ENCODE peak calls at places on chromosome 12, in four cellular contexts. One of them, this sample, is unnamed. For H3K4me1, the result is how much of the 10 kb centered on the place peaks cover.

GRCh38 chr12:114692558-114693531 is 8.9 kb upstream of the TBX3 start:
- DNase-seq in HepG2: no peak
- DNase-seq in K562: no peak
- DNase-seq in GM12878: no peak
- DNase-seq in this sample: peak

GRCh38 chr12:110885152-110885840 is 35.1 kb downstream of the MYL2 start:
- DNase-seq in K562: no peak
- DNase-seq in GM12878: no peak
- DNase-seq in HepG2: no peak
- DNase-seq in this sample: no peak

GRCh38 chr12:84599539-84599938 is 313.1 kb downstream of the SLC6A15 start:
- DNase-seq in K562: no peak
- DNase-seq in HepG2: no peak
- DNase-seq in GM12878: no peak
- DNase-seq in this sample: no peak

GRCh38 chr12:9039397-9039977 is 50.1 kb downstream of the KLRG1 start:
- DNase-seq in HepG2: peak
- DNase-seq in K562: peak
- DNase-seq in GM12878: no peak
- DNase-seq in this sample: no peak

GRCh38 chr12:10016881-10017280 is 6.5 kb downstream of the CLEC12B start:
- DNase-seq in K562: no peak
- DNase-seq in GM12878: no peak
- DNase-seq in HepG2: no peak
- DNase-seq in this sample: no peak

GRCh38 chr12:49507139-49507538 is 31.7 kb upstream of the KCNH3 start:
- DNase-seq in K562: no peak
- DNase-seq in HepG2: no peak
- DNase-seq in GM12878: no peak
- DNase-seq in this sample: no peak

GRCh38 chr12:126910570-126910969 is 1356.4 kb upstream of the TMEM132C start:
- DNase-seq in HepG2: no peak
- DNase-seq in K562: no peak
- DNase-seq in GM12878: no peak
- DNase-seq in this sample: no peak

GRCh38 chr12:104615048-104615561 is 158.4 kb downstream of the CHST11 start:
- DNase-seq in K562: no peak
- DNase-seq in GM12878: no peak
- DNase-seq in HepG2: no peak
- DNase-seq in this sample: no peak

GRCh38 chr12:122865268-122866231 is 30.3 kb downstream of the HIP1R start:
- DNase-seq in K562: peak
- DNase-seq in GM12878: no peak
- DNase-seq in HepG2: peak
- DNase-seq in this sample: no peak

GRCh38 chr12:55931780-55932545 is 1.0 kb downstream of the DGKA start:
- DNase-seq in GM12878: no peak
- DNase-seq in K562: peak
- DNase-seq in HepG2: no peak
- DNase-seq in this sample: no peak

GRCh38 chr12:19833775-19834501 is 394.6 kb downstream of the AEBP2 start:
- DNase-seq in K562: no peak
- DNase-seq in HepG2: no peak
- DNase-seq in GM12878: no peak
- DNase-seq in this sample: no peak

GRCh38 chr12:54958048-54958658 is 26.4 kb downstream of the TESPA1 start:
- DNase-seq in GM12878: peak
- DNase-seq in K562: peak
- DNase-seq in HepG2: peak
- DNase-seq in this sample: no peak

GRCh38 chr12:30218073-30218472 is 434.3 kb upstream of the TMTC1 start:
- DNase-seq in HepG2: no peak
- DNase-seq in K562: no peak
- DNase-seq in GM12878: no peak
- DNase-seq in this sample: no peak

GRCh38 chr12:71763682-71764379 is 9.2 kb downstream of the RAB21 start:
- DNase-seq in HepG2: no peak
- DNase-seq in K562: no peak
- DNase-seq in GM12878: no peak
- DNase-seq in this sample: no peak

DNA sequence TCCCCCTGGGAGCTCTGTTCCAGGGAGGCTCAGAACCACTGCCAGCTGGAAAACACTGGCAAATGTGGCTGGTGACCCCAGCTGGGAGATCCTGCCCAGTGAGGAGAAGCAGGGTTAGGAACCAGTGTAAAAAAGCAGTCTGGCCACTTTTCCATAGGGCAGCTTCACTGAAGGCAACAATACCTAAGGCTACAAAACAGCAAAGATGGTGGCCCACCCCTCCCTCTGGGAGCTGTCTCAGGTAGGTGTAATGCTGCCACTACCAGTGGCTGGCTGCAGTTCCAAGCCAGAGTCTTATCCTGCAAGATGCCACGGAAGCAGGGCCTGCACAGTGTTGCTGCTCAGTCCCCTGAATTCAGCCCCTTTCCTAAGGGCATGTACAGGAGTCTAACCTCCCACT is 50.6 kb upstream of the ANO6 start:
- DNase-seq in GM12878: no peak
- DNase-seq in HepG2: no peak
- DNase-seq in K562: no peak
- DNase-seq in this sample: no peak
- TF ChIP-seq GABPA in GM12878: no peak
- TF ChIP-seq GABPA in HepG2: no peak
- TF ChIP-seq GABPA in K562: no peak
- TF ChIP-seq GABPA in this sample: no peak

GRCh38 chr12:27566159-27566558 is 42.2 kb downstream of the PPFIBP1 start:
- DNase-seq in K562: no peak
- DNase-seq in HepG2: no peak
- DNase-seq in GM12878: no peak
- DNase-seq in this sample: no peak
- H3K4me1 ChIP-seq in K562: under half
- H3K4me1 ChIP-seq in HepG2: under half
- H3K4me1 ChIP-seq in GM12878: under half
- H3K4me1 ChIP-seq in this sample: under half

GRCh38 chr12:92829683-92830282 is 99.3 kb downstream of the EEA1 start:
- DNase-seq in K562: no peak
- DNase-seq in GM12878: no peak
- DNase-seq in HepG2: no peak
- DNase-seq in this sample: no peak
- TF ChIP-seq GABPA in K562: no peak
- TF ChIP-seq GABPA in GM12878: no peak
- TF ChIP-seq GABPA in HepG2: no peak
- TF ChIP-seq GABPA in this sample: no peak

DNA sequence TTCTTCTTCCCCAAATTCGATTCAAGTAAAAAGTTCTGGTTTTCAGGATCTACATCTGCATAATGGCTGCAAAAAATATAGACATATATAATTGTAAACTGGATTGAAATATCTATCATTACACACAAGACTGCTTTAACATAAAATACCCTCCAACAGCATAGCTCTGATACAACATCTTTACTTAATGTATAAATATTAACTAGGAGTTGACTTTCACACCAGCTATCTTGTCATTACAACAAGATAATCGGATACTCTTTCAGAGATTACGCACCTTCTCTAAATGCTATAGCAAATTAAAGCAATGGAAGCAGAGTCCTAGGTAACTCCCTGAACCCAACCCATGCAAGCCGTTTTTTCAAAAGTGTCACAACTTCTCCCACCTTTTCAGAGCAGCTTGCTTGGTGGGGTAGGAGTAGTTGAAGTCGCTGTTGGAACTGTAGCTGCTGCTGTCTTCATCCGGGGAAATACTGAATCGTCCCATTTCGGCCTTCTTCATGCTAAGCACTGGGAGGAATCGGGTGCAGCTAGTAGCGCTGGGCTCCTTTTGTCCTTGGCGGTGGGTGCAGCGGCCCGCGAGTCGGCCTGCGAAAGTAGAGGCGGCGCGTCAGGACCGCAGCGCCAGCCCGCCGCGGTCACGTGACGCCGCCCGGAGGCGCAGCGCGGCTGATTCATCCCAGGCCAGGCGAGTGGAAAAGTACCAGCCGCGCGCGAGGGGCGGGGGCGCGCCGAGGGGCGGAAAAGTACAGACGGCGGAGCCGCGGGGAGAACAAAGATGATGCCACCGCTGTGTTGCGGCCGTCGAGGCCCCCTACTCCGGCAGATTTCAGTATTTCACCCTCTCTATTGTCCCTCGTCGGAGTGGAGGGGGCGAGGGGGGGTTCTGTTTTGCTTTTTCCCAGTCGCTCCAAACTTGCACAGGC is 1.5 kb downstream of the SLC38A2 start:
- DNase-seq in HepG2: peak
- DNase-seq in GM12878: no peak
- DNase-seq in K562: peak
- DNase-seq in this sample: peak
- H3K4me1 ChIP-seq in HepG2: half or more
- H3K4me1 ChIP-seq in GM12878: under half
- H3K4me1 ChIP-seq in K562: under half
- H3K4me1 ChIP-seq in this sample: under half

GRCh38 chr12:67714648-67715047 is 66.1 kb downstream of the DYRK2 start:
- DNase-seq in HepG2: no peak
- DNase-seq in GM12878: no peak
- DNase-seq in K562: no peak
- DNase-seq in this sample: no peak
- TF ChIP-seq GABPA in HepG2: no peak
- TF ChIP-seq GABPA in GM12878: no peak
- TF ChIP-seq GABPA in K562: no peak
- TF ChIP-seq GABPA in this sample: no peak

DNA sequence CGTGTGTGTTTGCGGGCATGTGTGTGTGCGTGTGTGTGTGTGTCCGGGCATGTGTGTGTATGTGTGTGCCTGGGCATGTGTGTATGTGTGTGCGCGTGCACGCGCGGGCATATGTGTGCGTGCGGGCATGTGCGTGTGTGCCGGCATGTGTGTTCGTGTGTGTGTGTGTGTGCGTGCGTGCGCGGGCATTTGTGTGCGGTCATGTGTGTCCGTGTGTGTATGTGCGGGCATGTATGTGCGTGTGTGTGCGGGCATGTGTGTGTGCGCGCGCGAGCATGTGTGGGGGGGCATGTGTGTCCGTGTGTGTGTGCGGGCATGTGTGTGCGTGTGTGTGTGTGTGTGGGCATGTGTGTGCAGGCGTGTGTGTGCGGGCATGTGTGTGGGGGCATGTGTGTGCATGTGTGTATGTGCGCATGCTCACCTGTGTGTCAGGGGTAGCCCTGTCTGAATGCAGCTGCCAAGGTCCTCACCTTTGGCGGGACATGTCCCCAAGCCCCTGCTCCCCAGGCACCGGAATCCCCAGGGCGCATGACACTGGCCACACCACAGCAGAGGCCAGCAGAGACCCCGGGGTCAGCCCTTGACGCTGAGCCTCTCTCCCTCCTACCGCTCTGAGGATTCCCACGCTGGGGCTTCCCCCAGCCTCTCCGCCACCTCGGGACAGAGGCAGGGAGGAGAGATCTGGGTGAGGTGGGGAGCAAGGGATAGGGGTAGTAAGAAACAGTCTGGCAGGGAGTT is 109.5 kb upstream of the NCOR2 start:
- DNase-seq in GM12878: no peak
- DNase-seq in K562: no peak
- DNase-seq in HepG2: no peak
- DNase-seq in this sample: no peak
- H3K4me1 ChIP-seq in GM12878: under half
- H3K4me1 ChIP-seq in K562: half or more
- H3K4me1 ChIP-seq in HepG2: half or more
- H3K4me1 ChIP-seq in this sample: under half

GRCh38 chr12:27733052-27733656 is 22.5 kb downstream of the MRPS35 start:
- DNase-seq in HepG2: peak
- DNase-seq in GM12878: no peak
- DNase-seq in K562: peak
- DNase-seq in this sample: no peak

GRCh38 chr12:27730097-27730588 is 19.5 kb downstream of the MRPS35 start:
- DNase-seq in K562: no peak
- DNase-seq in HepG2: no peak
- DNase-seq in GM12878: no peak
- DNase-seq in this sample: no peak

GRCh38 chr12:27733791-27734190 is 23.2 kb downstream of the MRPS35 start:
- DNase-seq in K562: no peak
- DNase-seq in HepG2: no peak
- DNase-seq in GM12878: no peak
- DNase-seq in this sample: no peak

GRCh38 chr12:27732281-27732680 is 21.6 kb downstream of the MRPS35 start:
- DNase-seq in GM12878: no peak
- DNase-seq in HepG2: peak
- DNase-seq in K562: no peak
- DNase-seq in this sample: no peak
- TF ChIP-seq GABPA in GM12878: no peak
- TF ChIP-seq GABPA in HepG2: no peak
- TF ChIP-seq GABPA in K562: no peak
- TF ChIP-seq GABPA in this sample: no peak

DNA sequence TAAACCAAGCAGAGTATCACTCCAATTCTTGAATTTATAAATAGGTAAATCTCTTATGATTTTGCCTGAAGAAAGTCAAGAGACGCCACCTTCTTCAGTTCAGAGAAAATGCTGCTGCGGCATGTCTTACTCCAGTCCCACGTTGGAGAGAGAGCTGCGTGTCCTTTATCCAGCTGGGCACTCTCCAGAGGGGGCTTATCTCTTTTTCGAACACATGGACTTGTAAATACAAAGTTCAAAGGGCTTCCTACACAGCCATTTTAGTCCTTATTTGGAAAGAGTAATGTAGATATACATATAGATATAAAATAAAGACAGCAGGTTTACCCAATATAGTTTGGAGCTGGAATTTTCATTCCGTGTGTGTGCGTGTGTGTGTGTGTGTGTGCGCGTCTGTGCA is 264.0 kb downstream of the ADAMTS20 start:
- DNase-seq in HepG2: peak
- DNase-seq in K562: no peak
- DNase-seq in GM12878: no peak
- DNase-seq in this sample: no peak
- H3K4me1 ChIP-seq in HepG2: under half
- H3K4me1 ChIP-seq in K562: under half
- H3K4me1 ChIP-seq in GM12878: under half
- H3K4me1 ChIP-seq in this sample: under half

DNA sequence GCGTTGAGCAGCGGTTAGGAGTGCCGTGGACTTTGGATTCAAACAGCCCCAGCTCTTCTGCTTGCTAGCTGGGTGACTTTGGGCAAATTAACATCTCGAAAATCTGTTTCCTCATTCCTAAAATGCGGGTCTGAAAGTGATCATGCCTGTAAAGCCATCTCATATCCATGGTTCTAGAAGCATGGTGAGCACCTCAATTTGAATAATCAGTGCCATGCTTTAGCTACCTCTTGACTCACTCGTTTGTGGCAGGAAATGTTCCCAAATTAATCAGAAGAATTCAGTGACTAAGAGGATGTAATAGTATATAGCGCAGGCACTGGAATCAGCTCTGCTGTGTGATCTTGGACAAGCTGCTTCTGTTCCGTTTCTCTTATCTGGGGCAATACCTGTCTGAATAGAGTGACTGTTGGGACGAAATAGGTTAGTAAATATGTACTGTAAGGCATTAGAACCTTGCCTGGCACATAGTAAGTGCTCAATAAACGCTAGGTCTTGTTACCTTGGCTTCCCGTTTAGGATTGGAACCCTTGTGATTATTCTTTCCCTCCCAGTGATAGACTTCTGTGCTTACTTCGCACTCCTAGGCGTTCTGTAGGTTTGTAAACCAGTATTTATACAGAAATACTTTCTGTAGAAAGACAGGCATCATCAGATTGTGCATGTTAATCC is 768 bp upstream of the SMAGP start:
- DNase-seq in HepG2: peak
- DNase-seq in K562: no peak
- DNase-seq in GM12878: no peak
- DNase-seq in this sample: no peak
- TF ChIP-seq GABPA in HepG2: no peak
- TF ChIP-seq GABPA in K562: no peak
- TF ChIP-seq GABPA in GM12878: no peak
- TF ChIP-seq GABPA in this sample: no peak

This sample was measured in H1.